ENCODE peak calls at places on chromosomes 11 and 22, in six cellular contexts. O is IMR-90, R is spleen, N is uterus, B is NB4, G is sigmoid colon. M is an unnamed sample.

GRCh38 chr22:27531782-27532530 is 269.6 kb downstream of the MN1 start:
- DNase-seq in N (no peak), G (no peak), O (peak), B (no peak), R (no peak), M (no peak)

GRCh38 chr11:102924851-102925380 is 30.6 kb downstream of the MMP13 start:
- DNase-seq in N (no peak), R (no peak), B (peak), G (no peak), O (no peak), M (no peak)

GRCh38 chr11:41461057-41461681 is 1.7 kb upstream of the LRRC4C start:
- DNase-seq in B (peak), G (no peak), O (no peak), R (no peak), N (no peak), M (no peak)

GRCh38 chr22:40694409-40694808 is 15.1 kb downstream of the MCHR1 start:
- DNase-seq in R (no peak), O (no peak), N (no peak), G (no peak), B (peak), M (no peak)

GRCh38 chr11:27012254-27012921 is 18.5 kb downstream of the FIBIN start:
- DNase-seq in R (no peak), N (no peak), G (no peak), B (peak), O (peak), M (no peak)

GRCh38 chr11:47906066-47906465 is 57.9 kb upstream of the NUP160 start:
- DNase-seq in B (no peak), G (no peak), O (no peak), R (no peak), N (no peak), M (no peak)

GRCh38 chr22:43476341-43476740 is 64.5 kb downstream of the MPPED1 start:
- DNase-seq in R (peak), O (no peak), B (peak), N (no peak), G (no peak), M (no peak)

GRCh38 chr11:126347751-126348628 is 7.5 kb upstream of the ST3GAL4 start:
- DNase-seq in O (no peak), N (no peak), R (peak), B (peak), G (no peak), M (no peak)

GRCh38 chr11:46278387-46279173 is 1.1 kb downstream of the CREB3L1 start:
- DNase-seq in O (peak), N (peak), G (peak), R (no peak), B (peak), M (peak)

GRCh38 chr11:131867457-131868257 is 497.2 kb downstream of the NTM start:
- DNase-seq in O (peak), R (no peak), B (peak), G (peak), N (peak), M (peak)

GRCh38 chr22:46583571-46583970 is 36.6 kb upstream of the GRAMD4 start:
- DNase-seq in R (peak), G (peak), O (no peak), N (no peak), B (no peak), M (no peak)

GRCh38 chr11:72745925-72746550 is 6.2 kb downstream of the ARAP1 start:
- DNase-seq in O (no peak), G (no peak), R (peak), N (no peak), B (no peak), M (no peak)

GRCh38 chr11:69358398-69359080 is 64.6 kb downstream of the MYEOV start:
- DNase-seq in O (no peak), R (no peak), G (no peak), B (no peak), N (no peak), M (no peak)

GRCh38 chr22:46545041-46545796 is 7.8 kb upstream of the CELSR1 start:
- DNase-seq in R (peak), B (peak), O (peak), N (no peak), G (no peak), M (no peak)

GRCh38 chr11:130449996-130450419 is 1.6 kb downstream of the ADAMTS15 start:
- DNase-seq in N (peak), G (peak), B (peak), R (no peak), O (peak), M (no peak)

GRCh38 chr11:117454564-117454917 is 126.9 kb downstream of the CEP164 start:
- DNase-seq in N (no peak), B (no peak), O (no peak), R (no peak), G (no peak), M (no peak)

GRCh38 chr22:39090426-39091064 is 6.5 kb upstream of the APOBEC3H start:
- DNase-seq in G (no peak), R (peak), N (no peak), B (peak), O (no peak), M (peak)

GRCh38 chr22:20033045-20033706 is 12.3 kb downstream of the TANGO2 start:
- DNase-seq in R (no peak), B (no peak), N (no peak), O (no peak), G (no peak), M (no peak)

GRCh38 chr22:22552630-22553029 is 6.4 kb downstream of the PRAME start:
- DNase-seq in G (no peak), N (no peak), B (peak), O (no peak), R (no peak), M (no peak)

GRCh38 chr11:14620027-14620511 is 23.5 kb upstream of the PDE3B start:
- DNase-seq in R (no peak), N (no peak), G (peak), O (no peak), B (no peak), M (no peak)

GRCh38 chr11:72069787-72070251 is 10.5 kb downstream of the NUMA1 start:
- DNase-seq in R (peak), O (peak), B (peak), N (peak), G (peak), M (peak)

GRCh38 chr11:119729581-119730346 is 764 bp upstream of the NECTIN1 start:
- DNase-seq in N (peak), G (peak), R (peak), B (no peak), O (peak), M (no peak)

GRCh38 chr11:84091212-84091986 is 805.2 kb upstream of the CCDC90B start:
- DNase-seq in R (no peak), B (no peak), O (no peak), N (no peak), G (no peak), M (no peak)

GRCh38 chr11:1874406-1875092 is 17.1 kb downstream of the PRR33 start:
- DNase-seq in R (peak), B (no peak), O (no peak), N (peak), G (peak), M (no peak)

GRCh38 chr11:87368876-87369480 is 331.2 kb downstream of the TMEM135 start:
- DNase-seq in O (no peak), N (no peak), B (no peak), G (no peak), R (no peak), M (no peak)

GRCh38 chr11:93225642-93226041 is 27.9 kb upstream of the SLC36A4 start:
- DNase-seq in N (no peak), R (no peak), O (peak), G (no peak), B (peak), M (no peak)

GRCh38 chr11:60610702-60611101 is 88.7 kb upstream of the MS4A8 start:
- DNase-seq in R (no peak), N (no peak), B (no peak), O (no peak), G (no peak), M (no peak)

GRCh38 chr11:119839504-119840133 is 110.6 kb upstream of the NECTIN1 start:
- DNase-seq in B (no peak), G (no peak), N (no peak), R (peak), O (no peak), M (no peak)

GRCh38 chr11:73762732-73763131 is 1.9 kb upstream of the RAB6A start:
- DNase-seq in G (no peak), N (no peak), B (no peak), R (no peak), O (no peak), M (no peak)

GRCh38 chr22:19430890-19431541 is 517 bp downstream of the HIRA start:
- DNase-seq in G (no peak), O (peak), N (peak), R (peak), B (peak), M (no peak)

GRCh38 chr11:91773090-91773489 is 451.5 kb upstream of the FAT3 start:
- DNase-seq in O (no peak), R (no peak), N (no peak), B (peak), G (no peak), M (no peak)

GRCh38 chr11:370087-370941 is 1.0 kb downstream of the B4GALNT4 start:
- DNase-seq in N (no peak), O (no peak), R (no peak), B (no peak), G (no peak), M (no peak)

GRCh38 chr11:14411818-14412217 is 52.8 kb upstream of the RRAS2 start:
- DNase-seq in G (peak), R (no peak), B (peak), N (no peak), O (peak), M (no peak)

GRCh38 chr11:74444173-74444832 is 23.0 kb downstream of the KCNE3 start:
- DNase-seq in N (no peak), G (no peak), B (no peak), R (no peak), O (no peak), M (no peak)

DNA sequence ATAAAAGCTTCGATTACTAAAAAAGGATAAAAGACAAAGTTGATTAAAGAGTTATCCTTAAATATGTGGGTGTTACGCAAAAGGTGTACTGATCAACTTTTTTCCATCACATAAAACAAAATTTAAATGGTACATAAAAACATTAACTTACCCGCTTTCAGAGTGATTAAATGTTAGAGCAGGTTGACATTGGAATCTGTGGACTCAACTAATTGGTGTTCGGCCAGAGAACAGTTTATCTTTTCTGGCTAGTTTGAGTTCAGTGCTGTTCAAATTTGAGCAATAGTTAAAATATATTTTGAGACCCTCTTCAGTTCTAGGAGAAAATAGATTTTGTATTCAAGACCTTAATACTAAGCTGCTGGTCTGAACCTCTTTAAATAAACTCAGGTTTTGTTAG is 56.1 kb downstream of the ATM start:
- DNase-seq in O (no peak), N (no peak), B (no peak), G (no peak), R (no peak), M (no peak)
- TF ChIP-seq POLR2A in O (no peak), N (no peak), B (no peak), G (no peak), R (no peak), M (no peak)

GRCh38 chr11:13276852-13277718 is 505 bp upstream of the BMAL1 start:
- DNase-seq in O (peak), N (peak), G (peak), B (peak), R (peak), M (peak)
- TF ChIP-seq POLR2A in O (no peak), N (peak), G (peak), B (no peak), R (peak), M (peak)

DNA sequence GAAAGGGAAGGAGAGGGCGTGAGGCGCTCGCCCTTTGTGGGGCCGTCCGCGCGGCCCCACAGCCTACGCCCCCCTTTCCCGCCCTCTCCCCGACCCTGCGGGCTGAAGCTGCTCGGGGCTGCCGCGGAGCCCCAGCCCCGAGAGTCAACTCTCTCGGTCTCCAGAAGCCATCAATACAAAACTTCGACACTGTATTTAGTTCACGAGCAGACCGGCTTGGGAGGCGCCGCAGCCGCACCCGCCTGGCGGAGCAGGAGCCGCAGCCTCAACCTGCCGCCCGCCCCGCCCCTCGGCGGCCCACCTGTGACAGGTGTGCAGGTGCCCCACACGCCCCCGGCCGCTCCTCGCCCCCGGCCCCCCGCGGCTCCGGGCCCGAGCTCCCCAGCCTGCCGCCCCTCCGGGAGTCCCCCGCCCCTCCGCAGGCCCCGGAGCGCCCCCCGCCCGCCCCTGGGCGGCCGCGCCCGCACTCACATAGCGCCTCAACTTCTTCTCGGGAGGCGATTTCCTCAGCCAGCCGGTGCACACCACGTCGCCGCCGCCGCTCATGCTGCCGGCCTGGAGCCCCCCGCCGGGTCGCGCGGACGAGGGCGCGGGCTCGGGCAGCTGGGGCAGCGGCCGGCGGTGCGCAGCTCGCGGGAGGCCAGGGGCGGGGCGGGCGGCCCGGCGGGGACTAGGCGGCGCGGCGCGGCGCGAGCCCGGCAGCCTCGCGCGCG is at the start of gene GAB2:
- DNase-seq in G (no peak), O (no peak), R (peak), B (no peak), N (no peak), M (no peak)
- TF ChIP-seq POLR2A in G (no peak), O (no peak), R (no peak), B (no peak), N (no peak), M (peak)

DNA sequence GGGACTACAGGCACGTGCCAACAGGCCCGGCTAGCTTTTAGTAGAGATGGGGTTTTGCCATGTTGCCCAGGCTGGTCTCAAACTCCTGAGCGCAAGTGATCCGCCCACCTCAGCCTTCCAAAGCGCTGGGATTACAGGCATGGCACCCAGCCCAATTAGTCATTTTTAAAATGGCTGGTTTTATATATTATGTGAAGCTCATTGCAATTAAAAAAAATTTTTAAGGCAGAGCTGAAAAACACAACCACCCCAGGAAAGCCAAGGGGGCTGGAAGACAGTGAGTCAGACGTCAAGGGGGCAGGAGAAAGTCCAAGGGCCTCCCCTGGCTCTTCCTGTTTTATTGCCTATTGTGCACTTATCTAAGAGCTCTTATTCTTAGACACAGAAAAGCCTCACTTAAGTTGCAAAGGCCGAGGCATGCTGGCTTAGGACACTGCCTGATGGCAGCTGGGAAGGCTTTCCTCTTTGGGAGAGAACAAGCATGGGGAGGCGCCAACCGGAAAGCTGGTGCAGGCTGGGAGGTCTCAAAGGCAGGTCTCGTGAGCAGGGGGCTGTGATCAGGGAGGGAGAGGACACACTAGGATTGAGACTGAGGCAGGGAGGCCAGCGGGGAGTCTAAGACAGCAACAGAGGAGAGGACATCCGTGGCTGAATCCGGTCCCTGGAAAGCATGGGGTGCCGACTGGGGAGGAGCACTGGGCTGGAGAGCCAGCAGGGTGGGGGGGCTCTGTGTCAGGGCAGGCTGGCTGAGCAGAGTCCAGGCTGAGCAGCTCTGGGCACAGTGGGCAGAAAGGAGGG is 11.1 kb upstream of the OSM start:
- DNase-seq in B (peak), O (peak), G (no peak), R (no peak), N (no peak), M (no peak)
- TF ChIP-seq POLR2A in B (peak), O (no peak), G (no peak), R (no peak), N (no peak), M (no peak)

GRCh38 chr11:17010851-17011420 is 3.3 kb downstream of the PLEKHA7 start:
- DNase-seq in G (peak), O (no peak), B (no peak), N (no peak), R (no peak), M (no peak)

GRCh38 chr11:17013548-17014320 is 480 bp downstream of the PLEKHA7 start:
- DNase-seq in B (no peak), N (no peak), G (peak), O (no peak), R (peak), M (no peak)

GRCh38 chr11:17014321-17014773 is at the start of gene PLEKHA7:
- DNase-seq in B (no peak), R (peak), O (no peak), G (peak), N (no peak), M (no peak)

GRCh38 chr11:17012179-17012578 is 2.0 kb downstream of the PLEKHA7 start:
- DNase-seq in O (no peak), R (no peak), B (no peak), N (no peak), G (no peak), M (no peak)

GRCh38 chr11:17012712-17013547 is 1.3 kb downstream of the PLEKHA7 start:
- DNase-seq in B (no peak), O (peak), N (no peak), R (peak), G (peak), M (peak)
- TF ChIP-seq POLR2A in B (no peak), O (no peak), N (peak), R (no peak), G (no peak), M (no peak)

DNA sequence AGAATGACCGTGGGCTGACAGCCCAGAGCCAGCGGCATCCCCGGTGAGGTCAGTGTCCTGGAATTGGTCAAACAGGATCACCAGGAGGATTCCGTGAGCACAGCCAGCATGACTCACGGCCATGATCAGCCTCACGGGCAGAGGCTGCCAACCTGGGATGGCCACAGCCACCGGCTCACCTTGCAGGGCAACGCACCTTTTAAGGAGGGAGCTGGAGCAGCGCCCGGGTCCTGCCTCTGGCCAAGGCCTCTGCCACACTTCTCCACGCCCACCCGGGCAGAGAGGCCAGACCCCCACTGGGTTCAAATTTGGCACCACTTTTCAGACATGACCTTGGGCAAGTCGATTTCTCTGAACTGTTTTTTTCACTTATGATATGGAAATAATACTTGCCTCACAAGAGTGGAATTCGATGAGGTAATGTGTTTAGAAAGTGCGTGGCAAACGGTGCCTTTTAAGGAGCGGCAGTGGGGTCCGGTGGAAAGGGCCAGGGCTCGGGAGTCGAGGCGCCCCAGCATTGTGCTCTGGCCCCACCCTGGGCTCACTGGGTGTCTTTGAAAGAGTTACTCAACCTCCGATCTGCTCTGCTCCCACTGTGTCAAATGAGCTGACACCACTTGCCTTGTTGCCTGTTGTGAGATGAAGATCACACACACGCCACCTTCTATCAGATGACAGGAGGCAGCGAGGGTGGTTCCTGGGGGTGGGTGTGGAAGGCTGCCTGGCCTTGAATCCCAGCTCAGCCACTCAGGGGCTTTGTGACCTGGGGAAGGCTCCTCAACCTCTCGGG is 16.0 kb downstream of the TXN2 start:
- DNase-seq in G (peak), R (peak), B (peak), N (peak), O (peak), M (peak)
- TF ChIP-seq POLR2A in G (no peak), R (no peak), B (no peak), N (peak), O (peak), M (no peak)

DNA sequence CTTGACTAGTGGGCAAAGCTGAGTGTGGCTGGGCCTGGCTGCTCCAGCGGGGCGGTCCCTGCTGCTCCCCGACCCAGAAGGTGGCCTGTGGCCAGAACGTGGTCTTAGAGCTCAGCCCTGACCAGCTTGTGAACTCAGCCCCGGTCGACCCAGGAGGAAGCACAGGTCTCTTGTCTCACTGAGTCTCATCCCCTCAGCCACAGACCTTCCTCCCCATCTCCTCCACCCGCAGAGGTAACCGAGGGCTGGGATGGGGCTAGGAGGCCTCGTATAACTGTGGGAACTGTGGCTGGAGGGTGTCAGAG is 546.2 kb upstream of the B3GAT1 start:
- DNase-seq in R (no peak), O (no peak), G (no peak), N (no peak), B (no peak), M (no peak)
- TF ChIP-seq POLR2A in R (no peak), O (no peak), G (no peak), N (no peak), B (no peak), M (no peak)

GRCh38 chr22:49948958-49949913 is 11.3 kb upstream of the PIM3 start:
- DNase-seq in O (no peak), B (no peak), G (no peak), N (no peak), R (no peak), M (no peak)
- TF ChIP-seq POLR2A in O (no peak), B (no peak), G (no peak), N (peak), R (no peak), M (no peak)